ENCODE peak calls at places on chromosomes 16 and 17, in seven cellular contexts. W is lung; A is pancreas; B is left ventricle myocardium inferior; Z is CD4-positive, CD25-positive, alpha-beta regulatory T cell; C is NT2/D1; Q is breast epithelium. H is an unnamed sample.
A peak's percentile ranks its signal among the peaks of the same experiment; 100 is the strongest.

GRCh38 chr16:53506254-53506653 is 3.2 kb upstream of the AKTIP start:
- DNase-seq in A (no peak), Z (no peak), C (no peak), W (no peak), Q (no peak), B (no peak), H (no peak)

GRCh38 chr16:3655030-3655790 is 719 bp downstream of the DNASE1 start:
- DNase-seq in W (no peak), A (peak; percentile 42), Z (no peak), C (no peak), B (no peak), Q (no peak), H (peak; percentile 60)

GRCh38 chr17:29590261-29590978 is 972 bp upstream of the GIT1 start:
- DNase-seq in Q (no peak), Z (no peak), B (no peak), W (no peak), A (no peak), C (no peak), H (no peak)

GRCh38 chr17:78568494-78569115 is 8.6 kb downstream of the DNAH17 start:
- DNase-seq in Z (no peak), B (no peak), C (no peak), W (no peak), A (no peak), Q (no peak), H (no peak)

GRCh38 chr16:81523387-81524115 is 78.9 kb downstream of the CMIP start:
- DNase-seq in Z (no peak), A (no peak), W (no peak), B (no peak), Q (peak; percentile 74), C (no peak), H (peak; percentile 83)

GRCh38 chr17:77372444-77373297 is 231.9 kb downstream of the SEC14L1 start:
- DNase-seq in Z (peak; percentile 62), Q (no peak), B (peak; percentile 91), A (peak; percentile 65), C (no peak), W (peak; percentile 74), H (peak; percentile 96)

GRCh38 chr16:65922923-65923322 is 443.6 kb upstream of the CDH5 start:
- DNase-seq in C (no peak), Z (no peak), W (no peak), A (no peak), Q (no peak), B (no peak), H (no peak)

GRCh38 chr17:66268247-66268927 is 34.0 kb upstream of the PRKCA start:
- DNase-seq in B (no peak), A (no peak), Z (no peak), C (no peak), Q (no peak), W (no peak), H (no peak)

GRCh38 chr17:57612202-57613071 is 132.7 kb downstream of the CCDC182 start:
- DNase-seq in B (no peak), Z (peak; percentile 58), C (peak; percentile 40), Q (peak; percentile 10), W (no peak), A (no peak), H (no peak)

GRCh38 chr17:46056800-46057304 is 57.8 kb downstream of the STH start:
- DNase-seq in B (no peak), Q (no peak), C (no peak), W (no peak), Z (no peak), A (no peak), H (no peak)

GRCh38 chr17:20944014-20944905 is 98.6 kb downstream of the USP22 start:
- DNase-seq in B (no peak), Q (peak; percentile 79), A (peak; percentile 82), W (peak; percentile 58), C (peak; percentile 23), Z (peak; percentile 13), H (no peak)

GRCh38 chr17:46108550-46109110 is 84.6 kb downstream of the KANSL1 start:
- DNase-seq in A (no peak), W (no peak), B (no peak), Q (no peak), Z (no peak), C (no peak), H (no peak)

GRCh38 chr16:67672306-67672705 is 5.7 kb downstream of the C16orf86 start:
- DNase-seq in Q (no peak), A (no peak), B (no peak), C (no peak), Z (no peak), W (peak; percentile 73), H (no peak)

GRCh38 chr17:1486802-1487695 is 5.4 kb downstream of the MYO1C start:
- DNase-seq in B (peak; percentile 78), W (peak; percentile 84), Q (peak; percentile 94), Z (peak; percentile 69), A (peak; percentile 61), C (no peak), H (peak; percentile 94)

GRCh38 chr16:78815713-78816112 is 716.3 kb downstream of the WWOX start:
- DNase-seq in C (no peak), Z (no peak), W (no peak), B (no peak), Q (no peak), A (no peak), H (no peak)

GRCh38 chr16:78809535-78809934 is 710.1 kb downstream of the WWOX start:
- DNase-seq in A (no peak), Q (no peak), W (no peak), C (no peak), B (no peak), Z (no peak), H (no peak)

GRCh38 chr16:78811247-78811646 is 711.8 kb downstream of the WWOX start:
- DNase-seq in Q (no peak), Z (no peak), A (no peak), B (no peak), W (no peak), C (no peak), H (no peak)

GRCh38 chr16:78813917-78814316 is 714.5 kb downstream of the WWOX start:
- DNase-seq in Z (no peak), Q (no peak), B (no peak), W (no peak), C (no peak), A (no peak), H (no peak)

GRCh38 chr16:78812582-78812981 is 713.1 kb downstream of the WWOX start:
- DNase-seq in B (no peak), W (no peak), Z (no peak), C (no peak), Q (no peak), A (no peak), H (no peak)
- H3K9me3 ChIP-seq in B (no peaks in the 10 kb centered on the region), W (no peaks in the 10 kb centered on the region), Z (no peaks in the 10 kb centered on the region), C (no peaks in the 10 kb centered on the region), Q (no peaks in the 10 kb centered on the region), A (no peaks in the 10 kb centered on the region), H (no peaks in the 10 kb centered on the region)

GRCh38 chr17:12664252-12664651 is 1.4 kb upstream of the MYOCD start:
- DNase-seq in Q (no peak), W (no peak), Z (no peak), B (no peak), C (no peak), A (no peak), H (no peak)

GRCh38 chr17:12666718-12667117 is 1.0 kb downstream of the MYOCD start:
- DNase-seq in Q (no peak), A (no peak), B (no peak), C (no peak), Z (no peak), W (no peak), H (no peak)

GRCh38 chr17:12664894-12665262 is 812 bp upstream of the MYOCD start:
- DNase-seq in W (no peak), Q (no peak), A (no peak), B (no peak), C (no peak), Z (no peak), H (no peak)

GRCh38 chr17:12667299-12667958 is 1.7 kb downstream of the MYOCD start:
- DNase-seq in Z (no peak), W (no peak), C (peak; percentile 32), Q (no peak), A (no peak), B (no peak), H (no peak)

DNA sequence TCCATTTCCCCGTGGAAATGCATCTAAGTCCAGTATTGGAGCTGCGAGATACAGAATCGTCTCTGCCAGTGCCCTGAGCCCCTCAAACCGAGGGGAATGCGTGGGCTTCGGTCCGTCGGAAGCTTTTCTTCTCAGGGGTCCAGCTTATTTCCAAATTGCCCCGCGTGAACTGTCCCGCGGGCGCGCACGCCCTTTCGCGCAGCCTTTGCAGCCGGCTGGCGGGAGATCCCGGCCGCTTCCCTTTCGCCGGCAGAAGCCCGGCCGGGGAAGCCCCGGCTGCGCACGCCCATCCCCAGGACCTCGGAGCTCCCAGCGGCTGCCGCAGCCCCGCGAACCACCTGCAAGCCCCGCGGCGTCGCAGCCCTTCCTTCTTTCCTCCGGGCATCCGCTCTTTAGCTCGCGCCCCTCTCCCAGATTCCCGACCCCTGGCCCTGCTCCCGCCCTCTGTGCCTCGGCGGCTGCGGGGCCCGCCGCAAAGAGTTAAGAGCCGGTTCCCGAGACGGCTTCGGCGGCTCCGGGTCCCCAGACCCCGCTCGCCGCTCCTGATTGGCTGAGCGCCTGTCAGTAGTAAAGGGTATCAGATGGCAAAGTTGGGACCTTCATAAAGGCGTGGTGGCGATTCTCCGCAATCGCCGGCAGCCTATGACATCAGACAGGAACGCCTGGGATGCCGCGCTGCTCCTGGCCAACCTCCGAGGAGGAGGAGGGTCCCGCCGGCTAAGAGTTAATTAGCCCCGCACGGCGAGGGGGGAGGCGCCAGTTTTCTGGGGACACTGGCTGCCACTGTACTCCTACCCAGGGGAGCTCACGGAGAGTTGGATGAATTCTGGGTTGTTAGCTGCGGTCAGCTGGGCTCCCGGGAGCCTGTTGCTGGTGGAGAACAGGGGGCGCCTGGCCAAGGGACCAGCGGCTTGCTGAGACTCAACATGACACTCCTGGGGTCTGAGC is at the start of gene MYOCD:
- DNase-seq in Z (no peak), C (peak; percentile 49), B (peak; percentile 46), W (no peak), A (no peak), Q (no peak), H (peak; percentile 69)
- H3K4me3 ChIP-seq in Z (no peak within 1 kb of the TSS), C (peak within 1 kb of the TSS; percentile 59), B (peak within 1 kb of the TSS; percentile 75), W (no peak within 1 kb of the TSS), A (peak within 1 kb of the TSS; percentile 12), Q (peak within 1 kb of the TSS; percentile 71), H (peak within 1 kb of the TSS; percentile 59)

DNA sequence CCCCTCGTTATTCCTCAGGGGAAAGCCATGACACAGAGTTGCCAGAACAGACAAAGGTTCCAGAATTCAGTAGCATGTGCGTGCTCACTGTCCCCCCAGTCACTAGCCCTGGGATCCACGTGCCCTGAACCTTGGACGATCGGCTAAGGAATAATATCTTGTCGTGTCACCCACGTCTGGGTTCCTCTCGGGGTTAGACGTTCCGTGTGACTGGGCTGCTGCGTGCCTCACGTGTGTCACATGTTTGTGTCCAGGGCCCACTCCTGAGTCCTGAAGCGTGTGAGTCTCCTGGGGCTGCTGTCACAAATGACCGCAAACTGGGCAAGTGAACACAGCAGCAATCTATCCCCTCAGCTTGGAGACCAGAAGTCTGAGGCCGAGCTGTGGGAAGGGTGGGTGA is 12.4 kb upstream of the ZNF469 start:
- DNase-seq in Z (no peak), W (no peak), A (no peak), B (no peak), Q (no peak), C (no peak), H (peak; percentile 32)
- H3K9me3 ChIP-seq in Z (no peaks in the 10 kb centered on the region), W (no peaks in the 10 kb centered on the region), A (no peaks in the 10 kb centered on the region), B (no peaks in the 10 kb centered on the region), Q (no peaks in the 10 kb centered on the region), C (no peaks in the 10 kb centered on the region), H (no peaks in the 10 kb centered on the region)

DNA sequence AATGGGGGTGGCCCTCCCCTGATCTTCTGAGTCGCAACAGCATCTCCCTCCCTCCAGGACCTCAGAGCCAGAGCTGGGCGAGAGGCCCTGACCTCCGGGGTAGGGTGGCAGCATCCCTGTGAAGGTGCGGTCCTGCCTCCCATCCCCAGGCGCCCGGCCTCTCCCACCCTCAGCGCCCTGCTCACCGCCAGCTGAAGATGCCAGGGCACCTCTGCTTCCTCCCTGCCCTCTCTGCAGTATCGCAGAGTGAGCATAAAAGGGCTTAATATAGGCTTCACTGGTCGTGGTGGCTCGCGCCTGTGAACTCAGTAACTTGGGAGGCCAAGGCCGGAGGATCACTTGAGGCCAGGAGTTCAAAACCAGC is 10.7 kb upstream of the MPP2 start:
- DNase-seq in Q (no peak), A (no peak), Z (no peak), B (no peak), W (no peak), C (no peak), H (no peak)
- H3K4me3 ChIP-seq in Q (peak overlapping the region; percentile 47), A (no peak overlapping the region), Z (peak overlapping the region; percentile 57), B (peak overlapping the region; percentile 60), W (no peak overlapping the region), C (no peak overlapping the region), H (no peak overlapping the region)

H was measured in kidney.